ENCODE peak calls at places on chromosomes 12 and 14, in four cellular contexts. Y is fibroblast of mammary gland, K is fibroblast of the aortic adventitia, W is Calu3. D is an unnamed sample.

GRCh38 chr12:56520025-56520810 is 1.4 kb upstream of the RBMS2 start:
- DNase-seq in Y (peak; percentile 26), K (peak; percentile 67), W (no peak), D (no peak)

GRCh38 chr14:101761881-101762529 is 496 bp downstream of the PPP2R5C start:
- DNase-seq in Y (no peak), K (no peak), W (peak; percentile 51), D (no peak)

GRCh38 chr12:104669851-104670337 is 213.1 kb downstream of the CHST11 start:
- DNase-seq in Y (peak; percentile 68), K (peak; percentile 67), W (no peak), D (no peak)

GRCh38 chr12:91413591-91413990 is 231.0 kb upstream of the DCN start:
- DNase-seq in Y (peak; percentile 55), K (peak; percentile 12), W (peak; percentile 32), D (no peak)

GRCh38 chr14:85762523-85762922 is 232.6 kb downstream of the FLRT2 start:
- DNase-seq in Y (no peak), K (no peak), W (no peak), D (no peak)

GRCh38 chr14:71497645-71498086 is 434.6 kb upstream of the RGS6 start:
- DNase-seq in Y (peak; percentile 74), K (peak; percentile 88), W (no peak), D (no peak)

GRCh38 chr14:36626150-36626549 is 35.5 kb upstream of the PAX9 start:
- DNase-seq in Y (no peak), K (no peak), W (no peak), D (no peak)

GRCh38 chr14:64544607-64545312 is 4.2 kb downstream of the HSPA2 start:
- DNase-seq in Y (no peak), K (no peak), W (no peak), D (no peak)

GRCh38 chr14:92484132-92484823 is 29.3 kb upstream of the RIN3 start:
- DNase-seq in Y (no peak), K (no peak), W (no peak), D (no peak)

GRCh38 chr14:102911541-102911951 is 10.9 kb upstream of the AMN start:
- DNase-seq in Y (no peak), K (no peak), W (no peak), D (no peak)

GRCh38 chr14:99253890-99254289 is 18.1 kb downstream of the BCL11B start:
- DNase-seq in Y (no peak), K (no peak), W (no peak), D (no peak)

GRCh38 chr14:104865069-104865630 is at the start of gene CEP170B:
- DNase-seq in Y (peak; percentile 14), K (no peak), W (peak; percentile 73), D (no peak)

GRCh38 chr14:96803958-96804357 is 6.8 kb downstream of the VRK1 start:
- DNase-seq in Y (no peak), K (no peak), W (no peak), D (no peak)

GRCh38 chr14:35504260-35504659 is 29.7 kb upstream of the INSM2 start:
- DNase-seq in Y (no peak), K (no peak), W (no peak), D (no peak)

GRCh38 chr12:86712425-86712843 is 456.2 kb upstream of the MGAT4C start:
- DNase-seq in Y (peak; percentile 99), K (peak; percentile 99), W (peak; percentile 29), D (peak; percentile 93)

GRCh38 chr14:26719514-26719913 is 121.7 kb upstream of the NOVA1 start:
- DNase-seq in Y (peak; percentile 80), K (peak; percentile 69), W (no peak), D (peak; percentile 9)

GRCh38 chr12:77847665-77848431 is 17.2 kb downstream of the NAV3 start:
- DNase-seq in Y (peak; percentile 93), K (peak; percentile 90), W (no peak), D (no peak)

GRCh38 chr12:848519-849191 is 96.3 kb downstream of the WNK1 start:
- DNase-seq in Y (peak; percentile 41), K (peak; percentile 73), W (no peak), D (no peak)

GRCh38 chr14:72544615-72545387 is 349.1 kb downstream of the DPF3 start:
- DNase-seq in Y (no peak), K (no peak), W (no peak), D (no peak)

GRCh38 chr14:61593330-61593729 is 102.0 kb upstream of the HIF1A start:
- DNase-seq in Y (no peak), K (no peak), W (no peak), D (no peak)

GRCh38 chr12:3753549-3754284 is 808 bp upstream of the CRACR2A start:
- DNase-seq in Y (peak; percentile 55), K (peak; percentile 59), W (no peak), D (no peak)

GRCh38 chr14:104603623-104604401 is 760 bp downstream of the TMEM179 start:
- DNase-seq in Y (no peak), K (no peak), W (no peak), D (no peak)

GRCh38 chr12:11500222-11500860 is 105.0 kb upstream of the PRB2 start:
- DNase-seq in Y (peak; percentile 54), K (peak; percentile 56), W (peak; percentile 86), D (peak; percentile 69)

GRCh38 chr12:54357802-54358619 is 6.3 kb downstream of the GPR84 start:
- DNase-seq in Y (peak; percentile 35), K (no peak), W (no peak), D (no peak)

GRCh38 chr12:114655934-114656697 is 27.9 kb downstream of the TBX3 start:
- DNase-seq in Y (peak; percentile 91), K (no peak), W (no peak), D (no peak)